ENCODE peak calls at places on chromosome 22, in nine cellular contexts. W is A549, N is tibial nerve, Z is Peyer's patch, I is IMR-90, B is ovary, C is stomach, K is HCT116, S is lower leg skin. G is an unnamed sample.
A peak's percentile ranks its signal among the peaks of the same experiment; 100 is the strongest.

GRCh38 chr22:49582171-49582570 is 245.5 kb downstream of the BRD1 start:
- DNase-seq in N (no peak), Z (no peak), K (no peak), C (no peak), S (no peak), W (no peak), B (no peak), I (no peak), G (no peak)

GRCh38 chr22:37340331-37341262 is 58.3 kb downstream of the CYTH4 start:
- DNase-seq in S (no peak), C (no peak), B (no peak), I (no peak), W (no peak), K (no peak), Z (no peak), N (no peak), G (no peak)

GRCh38 chr22:22460635-22461034 is 47.9 kb downstream of the ZNF280B start:
- DNase-seq in W (no peak), S (no peak), N (no peak), Z (no peak), C (no peak), I (no peak), B (no peak), K (peak; percentile 7), G (no peak)

GRCh38 chr22:40116496-40117200 is 61.1 kb upstream of the TNRC6B start:
- DNase-seq in C (no peak), Z (no peak), W (no peak), K (no peak), S (no peak), B (no peak), I (no peak), N (no peak), G (no peak)

GRCh38 chr22:39496131-39496838 is 5.8 kb upstream of the MIEF1 start:
- DNase-seq in I (peak; percentile 57), N (peak; percentile 44), Z (peak; percentile 84), C (peak; percentile 83), K (peak; percentile 56), S (peak; percentile 57), W (peak; percentile 48), B (peak; percentile 68), G (no peak)

GRCh38 chr22:46106279-46107022 is 43.9 kb upstream of the PPARA start:
- DNase-seq in K (no peak), S (no peak), I (no peak), N (no peak), W (no peak), Z (no peak), C (no peak), B (peak; percentile 60), G (no peak)

GRCh38 chr22:27195104-27195503 is 537.7 kb downstream of the MIAT start:
- DNase-seq in K (no peak), C (no peak), Z (no peak), W (no peak), B (peak; percentile 79), S (no peak), N (no peak), I (peak; percentile 8), G (no peak)

GRCh38 chr22:43210631-43211515 is 23.9 kb upstream of the TTLL12 start:
- DNase-seq in Z (no peak), B (peak; percentile 20), C (no peak), W (no peak), S (no peak), N (no peak), I (no peak), K (no peak), G (no peak)

GRCh38 chr22:27726726-27727449 is 74.7 kb downstream of the MN1 start:
- DNase-seq in B (peak; percentile 59), W (peak; percentile 52), C (peak; percentile 56), I (peak; percentile 34), Z (no peak), K (no peak), S (peak; percentile 55), N (no peak), G (no peak)

GRCh38 chr22:19092725-19093124 is 29.5 kb downstream of the DGCR2 start:
- DNase-seq in Z (no peak), B (no peak), S (no peak), W (no peak), K (no peak), C (no peak), N (no peak), I (no peak), G (no peak)

GRCh38 chr22:47631571-47632102 is 869.2 kb downstream of the TBC1D22A start:
- DNase-seq in B (no peak), S (peak; percentile 59), N (no peak), I (no peak), Z (no peak), C (peak; percentile 23), W (no peak), K (peak; percentile 65), G (no peak)

GRCh38 chr22:37803636-37804371 is 3.9 kb upstream of the GCAT start:
- DNase-seq in C (no peak), N (no peak), K (no peak), Z (no peak), S (no peak), B (no peak), W (no peak), I (no peak), G (no peak)

GRCh38 chr22:41909290-41910049 is 5.4 kb downstream of the SHISA8 start:
- DNase-seq in W (no peak), Z (no peak), I (no peak), N (no peak), C (no peak), B (no peak), K (no peak), S (no peak), G (no peak)

GRCh38 chr22:45235101-45235777 is 5.5 kb downstream of the KIAA0930 start:
- DNase-seq in S (no peak), C (peak; percentile 56), B (no peak), I (no peak), Z (no peak), K (no peak), W (no peak), N (no peak), G (peak; percentile 87)

DNA sequence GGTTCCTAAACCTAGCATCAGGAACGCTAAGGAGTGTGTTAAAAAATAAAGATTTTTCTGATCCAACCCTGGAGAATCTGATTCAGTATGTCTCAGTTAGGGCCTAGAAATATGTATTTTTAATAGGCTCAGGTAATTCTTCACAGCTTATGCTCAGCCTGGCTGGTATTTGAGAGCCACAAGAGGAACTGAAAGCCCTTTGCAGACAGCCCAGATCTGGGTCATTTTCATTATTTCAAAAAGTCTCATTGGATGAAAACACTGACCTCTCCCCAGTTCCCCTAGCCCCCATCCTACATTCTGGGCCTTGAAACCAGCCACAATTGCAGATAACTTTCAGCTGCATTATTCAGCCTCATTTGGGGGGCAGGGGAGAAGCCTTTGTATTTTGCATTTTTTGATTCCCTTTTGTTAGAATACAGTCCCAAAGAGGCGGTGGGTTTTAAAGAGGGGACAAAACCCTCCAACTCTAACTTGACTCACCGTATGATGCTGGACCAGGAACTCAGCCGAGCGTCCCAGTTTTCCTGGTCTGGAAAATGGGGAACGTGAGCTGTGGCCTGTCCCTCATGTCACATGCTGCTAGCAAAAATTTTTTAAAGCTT is 66.0 kb upstream of the LARGE1 start:
- DNase-seq in C (no peak), Z (no peak), B (no peak), N (no peak), K (no peak), I (no peak), S (no peak), W (no peak), G (peak; percentile 25)
- TF ChIP-seq POLR2A in C (no peak), Z (no peak), B (no peak), N (no peak), K (no peak), I (no peak), S (no peak), W (no peak), G (no peak)

DNA sequence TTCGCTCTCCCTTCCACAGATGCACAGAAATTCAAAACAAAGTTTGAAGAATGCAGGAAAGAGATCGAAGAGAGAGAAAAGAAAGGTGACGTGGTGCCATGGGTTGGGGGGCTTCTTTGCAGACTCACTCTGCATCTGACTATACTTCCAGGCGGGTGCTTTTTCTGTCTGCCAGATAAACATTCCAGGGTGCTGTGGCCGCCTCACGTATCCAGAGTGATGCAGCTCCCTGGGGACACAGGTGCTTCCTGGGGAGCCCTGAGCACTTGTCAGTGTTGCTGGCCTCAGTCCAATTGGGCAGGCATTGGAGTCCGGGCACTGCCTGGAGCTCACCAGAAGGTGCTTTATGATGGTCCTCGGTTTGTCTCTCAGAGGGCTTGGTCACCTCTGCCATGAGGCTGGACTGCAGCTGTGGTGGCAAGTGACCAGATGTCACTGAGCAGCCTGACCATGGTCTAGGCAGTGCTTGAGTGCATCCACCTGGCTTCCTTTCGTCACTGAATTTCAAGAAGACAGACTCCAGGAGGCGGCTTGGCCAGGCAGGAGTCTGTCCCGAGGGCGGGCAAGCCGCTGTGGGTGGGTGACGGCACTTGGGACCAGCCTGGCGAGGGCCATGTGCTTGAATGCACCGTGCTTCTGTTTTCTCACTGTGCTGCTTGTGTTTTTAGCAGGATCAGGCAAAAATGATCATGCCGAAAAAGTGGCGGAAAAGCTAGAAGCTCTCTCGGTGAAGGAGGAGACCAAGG is 5.1 kb upstream of the ZDHHC8 start:
- DNase-seq in K (no peak), Z (no peak), B (no peak), S (no peak), W (no peak), C (no peak), I (no peak), N (no peak), G (no peak)
- TF ChIP-seq POLR2A in K (no peak), Z (no peak), B (no peak), S (no peak), W (no peak), C (no peak), I (no peak), N (no peak), G (no peak)

DNA sequence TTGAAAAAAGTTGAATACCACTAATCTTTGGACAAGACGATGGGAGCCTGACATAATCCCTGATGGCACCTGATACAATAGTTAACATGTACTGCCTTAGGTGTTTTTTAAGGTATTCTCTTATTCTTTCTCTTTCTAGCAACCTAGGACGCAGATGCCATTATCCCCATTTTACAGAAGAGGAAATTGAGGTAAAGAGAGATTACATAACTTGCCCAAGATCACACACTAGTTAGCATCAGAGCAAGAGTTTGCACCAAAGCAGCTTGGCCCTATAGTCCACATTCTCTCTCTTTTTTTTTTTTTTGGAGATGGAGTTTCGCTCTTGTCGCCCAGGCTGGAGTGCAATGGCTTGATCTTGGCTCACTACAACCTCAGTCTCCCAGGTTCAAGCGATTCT is 35.7 kb upstream of the RBFOX2 start:
- DNase-seq in B (no peak), N (no peak), W (no peak), K (no peak), Z (no peak), C (no peak), I (no peak), S (no peak), G (no peak)
- TF ChIP-seq POLR2A in B (no peak), N (no peak), W (no peak), K (no peak), Z (no peak), C (no peak), I (no peak), S (no peak), G (no peak)

DNA sequence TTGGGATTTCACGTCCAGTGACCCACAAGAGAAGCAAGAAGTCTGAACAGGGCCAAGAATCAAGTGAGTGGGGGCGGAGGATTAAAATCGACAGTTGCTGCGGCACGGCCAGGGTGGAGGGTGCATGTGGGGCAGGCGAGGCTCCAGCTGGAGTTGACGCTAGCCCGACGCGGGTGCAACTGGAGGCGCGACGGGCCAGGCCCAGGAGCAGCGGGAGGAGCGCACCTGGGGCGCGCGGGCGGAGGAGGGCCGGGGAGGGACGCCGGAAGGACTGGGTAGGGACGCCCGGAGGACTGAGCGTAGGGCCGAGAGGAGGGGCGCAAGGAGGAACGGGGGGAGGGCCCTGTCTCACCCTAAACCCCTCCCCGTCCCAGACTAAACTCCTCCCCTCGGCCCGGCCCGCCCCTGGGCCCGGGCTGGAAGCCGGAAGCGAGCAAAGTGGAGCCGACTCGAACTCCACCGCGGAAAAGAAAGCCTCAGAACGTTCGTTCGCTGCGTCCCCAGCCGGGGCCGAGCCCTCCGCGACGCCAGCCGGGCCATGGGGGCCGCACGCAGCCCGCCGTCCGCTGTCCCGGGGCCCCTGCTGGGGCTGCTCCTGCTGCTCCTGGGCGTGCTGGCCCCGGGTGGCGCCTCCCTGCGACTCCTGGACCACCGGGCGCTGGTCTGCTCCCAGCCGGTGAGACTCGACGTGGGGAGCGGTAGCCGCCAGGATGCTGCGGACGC is at the start of gene IL17RA:
- DNase-seq in S (peak; percentile 90), C (peak; percentile 94), B (peak; percentile 90), N (peak; percentile 88), W (peak; percentile 26), Z (peak; percentile 95), K (peak; percentile 66), I (peak; percentile 84), G (peak; percentile 80)
- TF ChIP-seq POLR2A in S (no peak), C (no peak), B (peak; percentile 40), N (peak; percentile 63), W (peak; percentile 56), Z (peak; percentile 76), K (peak; percentile 73), I (peak; percentile 64), G (peak; percentile 82)